ENCODE peak calls at places on chromosome 19, in six cellular contexts. Q is upper lobe of left lung; O is left ventricle myocardium inferior; F is CD8-positive, alpha-beta T cell; U is pancreas; N is ovary. T is an unnamed sample. For H3K9me3, the result is how much of the 10 kb centered on the place peaks cover.

GRCh38 chr19:49016067-49016839 is 638 bp downstream of the LHB start:
- DNase-seq in Q (no peak), N (no peak), U (no peak), F (no peak), O (no peak), T (no peak)

GRCh38 chr19:13135068-13136062 is 14.8 kb downstream of the STX10 start:
- DNase-seq in N (no peak), Q (no peak), F (no peak), O (no peak), U (no peak), T (no peak)

GRCh38 chr19:55305983-55306562 is 19.1 kb downstream of the TMEM150B start:
- DNase-seq in N (no peak), U (no peak), O (no peak), F (no peak), Q (no peak), T (no peak)

GRCh38 chr19:39915848-39916215 is 18.6 kb downstream of the FCGBP start:
- DNase-seq in F (no peak), U (no peak), O (no peak), Q (no peak), N (no peak), T (no peak)

GRCh38 chr19:18279516-18280246 is 1.7 kb downstream of the JUND start:
- DNase-seq in U (peak), N (peak), Q (peak), O (peak), F (peak), T (peak)

GRCh38 chr19:948842-949496 is 23.1 kb downstream of the ARID3A start:
- DNase-seq in F (no peak), Q (no peak), U (no peak), N (no peak), O (no peak), T (no peak)

GRCh38 chr19:11551603-11552235 is 7.3 kb downstream of the ELOF1 start:
- DNase-seq in U (no peak), N (peak), Q (no peak), F (no peak), O (no peak), T (no peak)

GRCh38 chr19:4172861-4173473 is 9.4 kb downstream of the SIRT6 start:
- DNase-seq in F (peak), Q (no peak), U (peak), N (peak), O (peak), T (peak)

GRCh38 chr19:44626067-44626624 is 12.8 kb downstream of the IGSF23 start:
- DNase-seq in U (peak), N (no peak), F (no peak), O (no peak), Q (no peak), T (no peak)

GRCh38 chr19:45476349-45476717 is 8.5 kb downstream of the FOSB start:
- DNase-seq in U (no peak), O (no peak), N (no peak), F (no peak), Q (no peak), T (no peak)

GRCh38 chr19:35937345-35938281 is 1.4 kb downstream of the LRFN3 start:
- DNase-seq in N (no peak), Q (no peak), F (no peak), U (no peak), O (no peak), T (no peak)

GRCh38 chr19:28426110-28426901 is 786.6 kb downstream of the UQCRFS1 start:
- DNase-seq in U (no peak), Q (no peak), N (no peak), F (no peak), O (no peak), T (no peak)

GRCh38 chr19:10036601-10037071 is 23.4 kb downstream of the RDH8 start:
- DNase-seq in N (no peak), O (no peak), Q (no peak), F (no peak), U (peak), T (no peak)

GRCh38 chr19:6564393-6564792 is 26.6 kb downstream of the CD70 start:
- DNase-seq in F (no peak), U (no peak), O (no peak), N (no peak), Q (no peak), T (no peak)

GRCh38 chr19:38475176-38475575 is 41.7 kb downstream of the RYR1 start:
- DNase-seq in Q (no peak), U (no peak), O (no peak), N (no peak), F (no peak), T (no peak)

GRCh38 chr19:7861619-7862412 is 12.4 kb downstream of the PRR36 start:
- DNase-seq in Q (no peak), F (no peak), O (no peak), U (no peak), N (no peak), T (no peak)

GRCh38 chr19:19860756-19861390 is 4.8 kb upstream of the ZNF253 start:
- DNase-seq in Q (peak), U (no peak), F (peak), N (no peak), O (no peak), T (peak)

GRCh38 chr19:40217921-40218890 is at the start of gene TTC9B:
- DNase-seq in Q (no peak), U (no peak), N (no peak), O (no peak), F (no peak), T (peak)

GRCh38 chr19:55836340-55836739 is at the start of gene NLRP4:
- DNase-seq in Q (no peak), U (no peak), N (no peak), O (no peak), F (no peak), T (no peak)

GRCh38 chr19:13169769-13170168 is 19.6 kb downstream of the IER2 start:
- DNase-seq in N (no peak), Q (no peak), F (no peak), U (no peak), O (no peak), T (no peak)

GRCh38 chr19:49894011-49894664 is 2.5 kb downstream of the IL4I1 start:
- DNase-seq in N (no peak), O (no peak), F (no peak), Q (no peak), U (no peak), T (no peak)

GRCh38 chr19:17703823-17704463 is 15.3 kb upstream of the MAP1S start:
- DNase-seq in O (no peak), N (no peak), U (no peak), F (peak), Q (peak), T (peak)

GRCh38 chr19:55600336-55601028 is 394 bp downstream of the ZNF524 start:
- DNase-seq in F (no peak), U (no peak), N (peak), O (peak), Q (peak), T (no peak)

GRCh38 chr19:38740252-38740592 is 4.1 kb downstream of the CAPN12 start:
- DNase-seq in U (no peak), O (no peak), Q (no peak), N (no peak), F (no peak), T (no peak)

GRCh38 chr19:40217027-40217810 is 965 bp downstream of the TTC9B start:
- DNase-seq in N (no peak), F (no peak), U (peak), O (no peak), Q (peak), T (no peak)

GRCh38 chr19:31676271-31677004 is 327.2 kb upstream of the TSHZ3 start:
- DNase-seq in Q (no peak), F (no peak), O (no peak), N (no peak), U (no peak), T (no peak)

GRCh38 chr19:35945121-35945792 is 9.1 kb downstream of the LRFN3 start:
- DNase-seq in O (no peak), F (no peak), U (no peak), N (no peak), Q (no peak), T (no peak)

GRCh38 chr19:13082192-13083007 is 20.3 kb downstream of the LYL1 start:
- DNase-seq in F (no peak), Q (no peak), U (no peak), O (no peak), N (no peak), T (no peak)

GRCh38 chr19:40219721-40220276 is 1.6 kb upstream of the TTC9B start:
- DNase-seq in F (no peak), Q (no peak), O (no peak), U (no peak), N (no peak), T (no peak)

GRCh38 chr19:17149393-17150135 is 65.6 kb upstream of the USE1 start:
- DNase-seq in N (no peak), F (no peak), U (no peak), O (no peak), Q (peak), T (no peak)

GRCh38 chr19:11378319-11379189 is 4.1 kb downstream of the SWSAP1 start:
- DNase-seq in U (peak), N (no peak), F (no peak), O (peak), Q (peak), T (no peak)

GRCh38 chr19:45150731-45151725 is 9.8 kb downstream of the NKPD1 start:
- DNase-seq in O (no peak), U (no peak), Q (no peak), N (no peak), F (no peak), T (no peak)

GRCh38 chr19:27720155-27720554 is 1492.8 kb downstream of the UQCRFS1 start:
- DNase-seq in O (no peak), U (no peak), N (no peak), Q (no peak), F (no peak), T (no peak)

GRCh38 chr19:44112802-44113137 is 429 bp upstream of the ZNF225 start:
- DNase-seq in U (no peak), Q (no peak), O (no peak), F (no peak), N (no peak), T (no peak)

DNA sequence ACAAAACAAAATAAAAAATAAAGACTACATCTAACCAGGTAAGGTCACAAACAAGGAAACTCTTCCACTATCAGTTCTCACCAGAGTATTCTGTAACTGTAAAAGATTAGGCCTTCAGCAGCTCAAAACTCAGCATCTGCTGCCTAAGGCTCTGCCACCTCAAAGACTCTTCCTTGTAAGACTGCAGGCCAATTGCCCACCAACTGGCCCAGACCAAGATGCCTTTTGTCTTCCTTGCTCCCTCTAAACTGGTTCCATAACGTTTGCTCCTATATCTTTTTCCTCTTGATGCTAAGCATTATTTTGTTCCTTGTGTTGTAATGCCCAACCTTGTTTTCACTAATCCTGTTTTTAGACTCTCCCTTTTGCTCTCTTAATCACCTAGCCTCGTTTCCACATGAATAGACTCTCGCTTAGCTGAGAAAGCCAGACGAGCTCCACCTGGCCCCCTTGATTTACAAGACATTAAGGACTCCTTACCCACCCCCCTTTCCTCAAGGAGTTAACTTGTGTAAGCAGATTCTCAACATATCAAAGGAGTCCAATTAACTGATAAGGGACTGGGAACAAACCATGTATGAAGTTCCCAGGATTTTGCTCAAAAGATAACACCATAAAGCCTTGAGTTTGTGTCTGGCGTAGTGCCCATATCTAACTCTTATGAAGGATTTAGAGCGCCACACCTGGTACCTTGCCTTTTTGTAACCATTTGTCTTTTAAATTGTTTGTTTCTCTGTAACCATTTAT is 1.5 kb downstream of the ZNF814 start:
- DNase-seq in O (no peak), Q (no peak), N (no peak), U (no peak), F (no peak), T (no peak)
- H3K9me3 ChIP-seq in O (under half), Q (under half), N (under half), U (under half), F (under half), T (under half)

DNA sequence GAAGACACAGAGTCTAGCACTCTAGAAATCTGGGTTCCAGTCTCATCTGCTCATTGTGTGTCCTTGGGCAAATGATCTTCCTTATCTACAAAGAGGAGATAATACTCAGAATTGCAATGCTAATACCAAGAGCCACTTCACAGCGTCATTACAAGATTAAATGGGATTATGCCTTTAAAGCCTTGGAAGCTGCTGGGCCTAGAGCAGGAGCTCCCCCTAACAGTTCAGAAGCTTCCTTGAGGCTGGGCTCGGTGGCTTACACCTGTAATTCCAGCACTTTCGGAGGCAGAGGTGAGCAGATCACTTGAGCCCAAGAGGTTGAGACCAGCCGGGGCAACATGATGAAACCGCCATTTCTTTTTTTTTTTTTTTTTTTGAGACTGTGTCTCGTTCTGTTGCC is 27.6 kb downstream of the AP2S1 start:
- DNase-seq in Q (no peak), F (no peak), N (no peak), U (no peak), O (no peak), T (no peak)
- H3K9me3 ChIP-seq in Q (under half), F (under half), N (under half), U (under half), O (under half), T (under half)

DNA sequence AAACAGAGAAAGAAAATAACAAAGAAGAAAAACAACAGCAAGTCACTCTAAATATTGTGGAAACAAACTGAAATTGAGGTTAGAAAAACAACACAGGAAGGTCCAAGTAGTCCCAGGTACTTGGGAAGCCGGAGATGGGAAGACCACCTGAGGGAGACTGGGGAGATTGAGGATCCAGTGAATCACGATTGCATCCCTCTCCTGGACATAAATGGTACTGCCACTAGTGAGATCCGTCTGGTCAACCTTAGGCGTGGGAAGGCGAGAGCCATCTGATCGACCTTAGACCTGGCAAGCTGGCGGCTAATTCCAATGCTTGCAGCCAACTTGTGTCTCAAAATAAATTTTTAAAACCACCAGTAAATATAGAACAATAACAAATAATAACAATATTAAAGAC is 81.9 kb downstream of the ZNF726 start:
- DNase-seq in U (no peak), Q (no peak), N (no peak), F (no peak), O (no peak), T (no peak)
- H3K9me3 ChIP-seq in U (under half), Q (under half), N (under half), F (under half), O (under half), T (under half)

DNA sequence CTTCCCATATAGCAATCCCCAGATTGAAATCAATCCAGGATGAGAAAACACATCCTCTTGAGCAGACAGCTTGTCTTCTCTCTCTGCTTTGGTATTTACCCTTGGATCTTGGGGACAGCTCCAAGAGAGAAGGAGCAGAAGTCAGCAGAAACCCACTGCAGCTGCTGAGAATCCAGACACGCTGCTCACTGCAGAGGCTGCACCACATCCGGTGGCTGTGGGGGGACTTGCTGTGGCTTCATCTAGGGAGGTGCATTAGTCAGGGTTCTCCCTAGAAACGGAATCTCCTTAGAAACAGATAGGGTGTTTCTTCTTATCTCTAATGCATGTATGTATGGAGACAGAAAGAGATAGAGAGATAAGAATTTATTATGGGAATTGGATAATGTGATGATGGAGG is 2.7 kb downstream of the CYP4F12 start:
- DNase-seq in Q (no peak), F (no peak), O (no peak), N (no peak), U (no peak), T (no peak)
- H3K9me3 ChIP-seq in Q (under half), F (under half), O (under half), N (under half), U (under half), T (under half)

GRCh38 chr19:58118979-58119733 is 21.1 kb upstream of the ZSCAN18 start:
- DNase-seq in O (no peak), F (no peak), Q (no peak), N (no peak), U (no peak), T (no peak)

GRCh38 chr19:58129284-58129683 is 21.3 kb downstream of the ZNF329 start:
- DNase-seq in N (no peak), O (no peak), Q (no peak), F (no peak), U (no peak), T (no peak)

GRCh38 chr19:58128041-58128685 is 22.4 kb downstream of the ZNF329 start:
- DNase-seq in O (no peak), F (no peak), N (no peak), Q (no peak), U (no peak), T (no peak)

GRCh38 chr19:58117841-58118575 is 20.0 kb upstream of the ZSCAN18 start:
- DNase-seq in F (no peak), O (no peak), N (peak), Q (no peak), U (no peak), T (no peak)

DNA sequence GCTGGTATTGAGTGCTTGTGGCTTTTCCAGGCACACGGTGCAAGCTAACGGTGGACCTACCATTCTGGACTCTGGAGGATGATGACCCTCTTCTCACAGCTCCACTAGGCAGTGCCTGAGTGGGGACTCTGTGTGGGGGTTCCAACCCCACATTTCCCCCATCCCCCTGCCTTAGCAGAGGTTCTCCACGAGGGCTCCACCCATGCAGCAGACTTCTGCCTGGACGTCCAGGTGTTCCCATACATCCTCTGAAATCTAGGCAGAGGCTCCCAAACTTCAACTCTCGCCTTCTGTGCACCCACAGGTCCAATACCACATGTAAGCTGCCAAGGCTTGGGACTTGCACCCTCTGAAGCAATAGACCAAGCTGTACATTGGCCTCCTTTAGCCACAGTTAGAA is 25.3 kb upstream of the ZSCAN18 start:
- DNase-seq in F (no peak), U (no peak), O (no peak), Q (no peak), N (no peak), T (no peak)
- H3K9me3 ChIP-seq in F (half or more), U (under half), O (half or more), Q (half or more), N (under half), T (half or more)

GRCh38 chr19:2807379-2808128 is 12.1 kb upstream of the ZNF554 start:
- DNase-seq in F (no peak), O (no peak), U (no peak), N (no peak), Q (no peak), T (no peak)

GRCh38 chr19:2804156-2805004 is 15.3 kb upstream of the ZNF554 start:
- DNase-seq in N (no peak), F (no peak), U (no peak), O (no peak), Q (no peak), T (no peak)

GRCh38 chr19:2806736-2807378 is 12.8 kb upstream of the ZNF554 start:
- DNase-seq in O (no peak), F (no peak), Q (no peak), U (no peak), N (no peak), T (no peak)

GRCh38 chr19:2805261-2805900 is 14.3 kb upstream of the ZNF554 start:
- DNase-seq in N (no peak), O (no peak), U (no peak), F (no peak), Q (no peak), T (no peak)

DNA sequence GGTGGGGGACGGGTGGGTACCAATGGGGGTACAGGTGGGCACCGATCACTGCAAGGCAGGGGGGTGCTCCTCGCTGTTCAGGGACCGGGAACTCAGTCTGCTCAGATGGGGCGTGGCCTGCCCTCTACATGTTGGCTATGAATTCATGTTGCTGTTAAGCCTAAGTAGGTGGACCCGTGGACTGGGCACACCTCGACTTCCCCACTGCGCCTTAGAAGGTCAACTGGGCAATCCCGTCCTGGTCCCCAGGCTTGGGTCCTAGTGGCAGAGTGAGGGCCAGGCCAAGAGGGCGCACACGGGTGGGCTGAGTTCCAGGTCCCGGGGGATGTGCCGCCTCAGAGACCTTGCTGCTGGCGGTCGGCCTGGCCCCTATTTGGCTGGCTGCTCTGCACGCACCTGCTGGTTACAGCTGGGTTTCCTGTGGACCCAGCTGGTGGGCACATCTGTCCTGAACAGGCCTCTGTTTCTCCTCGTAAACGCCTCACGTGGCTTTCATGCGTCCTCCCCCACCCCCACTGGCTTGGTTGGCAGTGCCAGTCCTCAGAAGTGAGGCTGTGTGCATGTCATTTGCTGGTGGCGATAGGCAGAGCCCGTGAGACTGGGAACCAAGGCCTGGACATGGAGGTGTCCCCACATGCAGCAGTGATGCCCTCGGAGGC is 13.5 kb upstream of the ZNF554 start:
- DNase-seq in U (no peak), Q (no peak), N (no peak), F (no peak), O (no peak), T (no peak)
- H3K9me3 ChIP-seq in U (under half), Q (under half), N (under half), F (under half), O (under half), T (under half)

T was measured in T-helper 17 cell.